ENCODE peak calls at places on chromosomes 16 and 17, in nine cellular contexts. J is HT1080; B is GM12891; A is tibial nerve; S is NCI-H345; X is stimulated activated CD4-positive, alpha-beta T cell treated with anti-CD3 and anti-CD28 coated beads, Interleukin-1b, Interleukin-23, amount 100 ng/mL, for 24 hours; F is left ventricle myocardium inferior; V is activated CD8-positive, alpha-beta memory T cell treated with anti-CD3 and anti-CD28 coated beads for 1 hour; H is NCI-H1694. T is an unnamed sample.
A peak's percentile ranks its signal among the peaks of the same experiment; 100 is the strongest.

GRCh38 chr16:85187447-85187846 is 75.2 kb upstream of the CIBAR2 start:
- DNase-seq in J (no peak), B (no peak), A (no peak), S (no peak), X (no peak), F (no peak), V (no peak), H (no peak), T (no peak)

GRCh38 chr17:441155-441950 is 88.7 kb upstream of the RPH3AL start:
- DNase-seq in J (no peak), B (no peak), A (no peak), S (no peak), X (no peak), F (no peak), V (no peak), H (no peak), T (no peak)

GRCh38 chr17:36934759-36935630 is 2.3 kb upstream of the LHX1 start:
- DNase-seq in J (peak; percentile 41), B (no peak), A (no peak), S (no peak), X (no peak), F (no peak), V (no peak), H (peak; percentile 20), T (no peak)

GRCh38 chr17:67021196-67021595 is 23.2 kb upstream of the CACNG1 start:
- DNase-seq in J (no peak), B (no peak), A (no peak), S (no peak), X (no peak), F (no peak), V (no peak), H (no peak), T (no peak)

GRCh38 chr16:24834459-24835335 is 11.1 kb upstream of the SLC5A11 start:
- DNase-seq in J (peak; percentile 60), B (no peak), A (no peak), S (no peak), X (no peak), F (no peak), V (no peak), H (peak; percentile 37), T (peak; percentile 44)

GRCh38 chr17:16273499-16273898 is 56.5 kb downstream of the PIGL start:
- DNase-seq in J (peak; percentile 87), B (no peak), A (no peak), S (no peak), X (no peak), F (no peak), V (no peak), H (no peak), T (no peak)

GRCh38 chr16:77624085-77624484 is 98.2 kb upstream of the NUDT7 start:
- DNase-seq in J (no peak), B (no peak), A (no peak), S (no peak), X (no peak), F (no peak), V (no peak), H (no peak), T (no peak)

GRCh38 chr16:68113059-68113757 is 28.0 kb downstream of the NFATC3 start:
- DNase-seq in J (no peak), B (no peak), A (no peak), S (no peak), X (no peak), F (no peak), V (no peak), H (no peak), T (no peak)

GRCh38 chr17:42913981-42914617 is 13.5 kb downstream of the G6PC1 start:
- DNase-seq in J (no peak), B (no peak), A (no peak), S (no peak), X (no peak), F (no peak), V (no peak), H (no peak), T (no peak)

GRCh38 chr17:38511126-38512108 is 83.2 kb downstream of the ARHGAP23 start:
- DNase-seq in J (peak; percentile 38), B (no peak), A (no peak), S (no peak), X (no peak), F (no peak), V (no peak), H (no peak), T (no peak)

GRCh38 chr16:54280751-54281150 is 5.8 kb downstream of the IRX3 start:
- DNase-seq in J (peak; percentile 23), B (no peak), A (no peak), S (no peak), X (no peak), F (no peak), V (no peak), H (no peak), T (no peak)

GRCh38 chr16:674968-675883 is at the start of gene RHBDL1:
- DNase-seq in J (no peak), B (no peak), A (no peak), S (no peak), X (no peak), F (no peak), V (no peak), H (no peak), T (no peak)

GRCh38 chr16:51523400-51523799 is 372.3 kb upstream of the SALL1 start:
- DNase-seq in J (no peak), B (no peak), A (no peak), S (peak; percentile 51), X (no peak), F (no peak), V (no peak), H (no peak), T (no peak)

GRCh38 chr17:45688820-45689219 is 95.3 kb upstream of the CRHR1 start:
- DNase-seq in J (no peak), B (no peak), A (no peak), S (no peak), X (no peak), F (no peak), V (no peak), H (no peak), T (no peak)

GRCh38 chr17:30823425-30823824 is 1.1 kb downstream of the CRLF3 start:
- DNase-seq in J (no peak), B (no peak), A (no peak), S (no peak), X (no peak), F (no peak), V (no peak), H (no peak), T (no peak)